ENCODE peak calls at places on chromosomes 5 and 9, in nine cellular contexts. S, A, F, D, Z, W, G, Y and O are unnamed samples.

GRCh38 chr5:111163000-111163399 is 61.2 kb upstream of the CAMK4 start:
- DNase-seq in Z (no peak), G (no peak), F (no peak), Y (no peak), A (no peak), W (no peak), S (no peak), D (peak), O (no peak)

GRCh38 chr9:7366121-7366520 is 433.5 kb downstream of the DMAC1 start:
- DNase-seq in G (no peak), W (no peak), D (peak), Y (no peak), F (peak), Z (no peak), S (no peak), A (no peak), O (no peak)

GRCh38 chr9:99680191-99680590 is 141.5 kb upstream of the NR4A3 start:
- DNase-seq in G (no peak), A (no peak), W (peak), S (no peak), D (peak), Y (no peak), Z (no peak), F (peak), O (no peak)

GRCh38 chr5:140148508-140148907 is 22.8 kb downstream of the IGIP start:
- DNase-seq in F (peak), W (no peak), Z (no peak), S (no peak), G (no peak), Y (no peak), D (no peak), A (no peak), O (no peak)

GRCh38 chr9:91101598-91102168 is 260.0 kb downstream of the AUH start:
- DNase-seq in W (no peak), G (no peak), S (no peak), Z (no peak), Y (no peak), A (no peak), F (no peak), D (no peak), O (no peak)

GRCh38 chr9:96169488-96169887 is 132.5 kb downstream of the HSD17B3 start:
- DNase-seq in F (peak), G (no peak), D (peak), A (no peak), W (no peak), Y (peak), S (peak), Z (no peak), O (peak)

GRCh38 chr5:172311605-172312004 is 28.0 kb upstream of the UBTD2 start:
- DNase-seq in W (no peak), A (no peak), F (no peak), Z (no peak), S (no peak), Y (no peak), G (no peak), D (no peak), O (no peak)

GRCh38 chr5:113199122-113199905 is 222.7 kb downstream of the DCP2 start:
- DNase-seq in A (no peak), G (no peak), W (peak), Z (no peak), Y (peak), S (no peak), F (peak), D (peak), O (no peak)

GRCh38 chr9:107592439-107592838 is 102.9 kb upstream of the KLF4 start:
- DNase-seq in D (no peak), S (no peak), Y (no peak), Z (no peak), A (no peak), G (no peak), W (no peak), F (no peak), O (no peak)

GRCh38 chr5:178234121-178234752 is 1.6 kb upstream of the PHYKPL start:
- DNase-seq in Y (no peak), F (no peak), Z (no peak), S (no peak), W (no peak), D (no peak), A (no peak), G (no peak), O (no peak)

GRCh38 chr9:123561055-123561454 is 205.1 kb downstream of the CRB2 start:
- DNase-seq in W (no peak), G (no peak), A (no peak), Y (no peak), Z (no peak), F (no peak), S (no peak), D (no peak), O (no peak)

GRCh38 chr5:133994297-133994989 is 10.3 kb downstream of the VDAC1 start:
- DNase-seq in Z (peak), S (no peak), Y (no peak), W (no peak), D (no peak), A (no peak), G (no peak), F (no peak), O (no peak)

GRCh38 chr5:113489299-113489698 is 1.0 kb upstream of the MCC start:
- DNase-seq in A (peak), D (peak), F (peak), Z (peak), Y (peak), W (peak), G (no peak), S (no peak), O (no peak)

GRCh38 chr5:179380211-179381035 is 35.2 kb upstream of the ADAMTS2 start:
- DNase-seq in Y (no peak), F (no peak), Z (no peak), D (no peak), S (no peak), A (no peak), G (no peak), W (no peak), O (no peak)

GRCh38 chr9:99623780-99624364 is 197.8 kb upstream of the NR4A3 start:
- DNase-seq in W (no peak), D (no peak), Y (no peak), Z (no peak), S (no peak), F (no peak), G (no peak), A (no peak), O (no peak)

GRCh38 chr5:133934822-133935793 is 33.3 kb downstream of the C5orf15 start:
- DNase-seq in D (no peak), S (no peak), A (no peak), Z (peak), W (no peak), F (no peak), G (no peak), Y (no peak), O (no peak)

GRCh38 chr5:143008809-143009521 is 238.8 kb downstream of the ARHGAP26 start:
- DNase-seq in S (no peak), W (peak), F (peak), Z (peak), G (peak), D (peak), Y (peak), A (peak), O (no peak)

GRCh38 chr5:173643964-173644363 is 27.5 kb upstream of the BOD1 start:
- DNase-seq in D (peak), Z (peak), F (no peak), S (no peak), W (no peak), A (no peak), G (peak), Y (no peak), O (peak)

GRCh38 chr5:6758201-6758600 is 45.0 kb downstream of the TENT4A start:
- DNase-seq in W (no peak), G (no peak), S (no peak), Y (no peak), Z (peak), F (no peak), D (no peak), A (no peak), O (no peak)

GRCh38 chr9:121883281-121884056 is 209.6 kb downstream of the TTLL11 start:
- DNase-seq in S (no peak), Y (peak), G (no peak), F (no peak), W (peak), D (peak), Z (no peak), A (no peak), O (no peak)

DNA sequence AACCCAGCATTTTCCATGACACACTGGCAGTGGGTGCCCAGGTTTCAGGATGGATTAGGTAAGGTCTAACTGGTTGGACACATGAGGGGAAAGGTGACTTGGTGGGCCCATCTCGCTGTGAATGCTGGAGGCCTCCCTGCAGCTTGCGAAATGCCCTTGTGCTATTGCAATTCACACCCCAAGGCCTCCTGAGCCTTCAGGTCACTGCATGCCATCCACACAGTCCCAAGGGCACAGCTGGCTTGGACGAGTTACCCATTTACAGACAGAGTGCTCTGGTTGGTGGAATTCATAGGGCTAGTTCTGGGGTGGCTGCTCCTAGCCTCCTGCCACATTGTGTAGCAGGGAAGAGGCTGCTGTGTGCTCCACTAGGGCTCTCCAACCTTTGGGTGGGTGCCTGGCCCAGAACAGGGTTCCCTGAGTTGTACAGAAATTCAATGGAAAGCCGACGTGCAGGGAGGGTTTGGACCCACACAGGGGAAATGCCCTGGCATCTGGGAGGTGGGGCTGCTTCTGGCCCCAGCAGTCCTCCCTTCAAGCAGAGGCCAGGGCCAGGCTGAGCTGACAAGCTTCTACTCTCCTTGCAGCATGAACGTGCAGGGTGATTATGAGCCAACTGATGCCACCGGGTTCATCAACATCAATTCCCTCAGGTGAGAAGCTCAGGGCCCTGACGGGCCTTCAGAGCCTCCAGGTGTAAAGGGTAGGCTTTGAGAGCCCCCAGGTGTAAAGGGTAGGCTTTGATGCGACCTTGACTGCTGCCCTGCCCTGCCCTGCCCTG is 54.3 kb downstream of the ASS1 start:
- DNase-seq in D (no peak), F (no peak), S (no peak), Z (no peak), Y (peak), G (no peak), A (no peak), W (no peak), O (no peak)
- TF ChIP-seq CTCF in D (no peak), F (no peak), S (no peak), Z (no peak), Y (no peak), G (no peak), A (no peak), W (no peak), O (no peak)

DNA sequence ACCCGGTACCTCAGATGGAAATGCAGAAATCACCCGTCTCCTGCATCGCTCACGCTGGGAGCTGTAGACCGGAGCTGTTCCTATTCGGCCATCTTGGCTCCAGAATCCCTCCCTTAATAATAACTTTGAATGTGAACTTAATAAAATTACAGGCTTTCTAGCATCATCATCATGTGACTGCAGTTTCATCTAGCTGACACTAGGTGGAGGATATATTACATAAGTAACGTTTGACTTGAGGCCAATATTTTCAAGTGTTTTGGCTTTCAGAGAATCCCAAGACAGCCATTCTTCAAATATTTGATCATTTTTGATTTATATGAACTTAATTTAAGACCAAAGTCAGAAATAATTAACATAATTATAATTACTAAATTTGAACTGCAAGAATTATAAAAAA is 474.9 kb upstream of the CDH10 start:
- DNase-seq in Y (no peak), S (no peak), W (peak), A (peak), G (peak), F (peak), Z (no peak), D (no peak), O (no peak)
- TF ChIP-seq CTCF in Y (peak), S (no peak), W (no peak), A (peak), G (no peak), F (peak), Z (peak), D (no peak), O (peak)

DNA sequence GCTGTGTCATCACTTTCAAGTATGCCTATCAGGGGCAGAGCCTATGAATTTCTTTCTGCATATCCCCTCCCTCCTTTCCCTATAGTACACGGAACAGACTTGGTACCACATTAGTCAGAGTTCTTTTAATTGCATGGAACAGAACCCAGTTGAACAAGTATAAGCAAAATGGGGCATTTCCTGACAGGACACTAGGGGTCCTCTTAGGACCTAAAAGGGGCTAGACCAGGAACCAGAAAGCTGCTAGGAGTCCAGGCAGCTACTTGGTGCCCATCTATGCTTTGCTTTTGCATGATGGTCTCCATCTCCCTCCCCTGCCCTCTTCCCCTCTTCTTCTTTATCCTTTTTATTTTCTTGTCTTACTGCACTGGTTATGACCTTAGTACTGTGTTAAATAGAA is 5.9 kb downstream of the BSPRY start:
- DNase-seq in A (no peak), G (no peak), F (peak), W (no peak), D (peak), Z (no peak), S (no peak), Y (no peak), O (no peak)
- TF ChIP-seq CTCF in A (no peak), G (no peak), F (peak), W (no peak), D (peak), Z (no peak), S (peak), Y (no peak), O (no peak)

DNA sequence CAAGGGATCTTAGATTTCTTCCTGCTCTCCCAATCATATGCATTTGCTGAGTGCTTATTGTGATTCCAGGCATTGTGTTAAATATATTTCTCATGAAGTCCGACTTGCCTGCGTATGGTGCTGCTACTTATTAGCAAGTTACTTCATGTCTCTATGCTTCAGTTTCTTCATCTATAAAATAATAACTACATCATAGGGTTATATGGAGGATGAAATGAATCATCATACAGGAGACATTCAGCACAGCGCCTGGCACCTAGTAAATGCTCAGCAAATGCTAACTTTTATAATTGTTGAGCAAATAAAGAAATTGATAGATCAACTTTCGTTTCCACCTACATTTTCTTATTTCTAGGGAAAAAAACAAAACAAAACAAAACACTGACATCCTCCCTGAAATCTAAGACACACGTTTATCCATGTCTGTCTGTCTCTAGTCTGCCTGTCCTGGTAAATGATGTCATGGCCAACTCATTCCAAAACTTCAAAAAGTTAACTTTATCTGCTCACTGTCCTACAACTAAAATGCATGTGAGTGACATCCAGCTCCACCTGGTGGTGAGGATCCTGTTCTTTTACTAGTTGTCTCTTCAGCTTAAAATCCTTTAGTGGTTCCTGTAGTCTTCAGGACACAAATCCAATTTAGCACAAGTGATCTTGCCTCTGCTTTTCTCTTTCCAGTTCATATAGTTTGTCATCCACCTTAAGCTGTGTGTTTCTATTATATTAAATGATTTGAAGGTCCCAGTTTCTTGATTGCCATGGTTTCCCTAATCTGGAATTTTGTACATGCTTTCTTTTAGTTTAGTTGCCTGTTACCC is 27.7 kb downstream of the PPP3R2 start:
- DNase-seq in F (peak), G (peak), W (peak), S (no peak), Y (peak), Z (no peak), A (peak), D (peak), O (no peak)
- TF ChIP-seq CTCF in F (peak), G (peak), W (peak), S (peak), Y (peak), Z (peak), A (peak), D (peak), O (peak)

GRCh38 chr9:89625721-89626687 is 21.2 kb downstream of the GADD45G start:
- DNase-seq in W (no peak), A (no peak), F (no peak), G (no peak), Y (no peak), S (no peak), Z (no peak), D (no peak), O (no peak)

GRCh38 chr9:89621676-89622075 is 16.9 kb downstream of the GADD45G start:
- DNase-seq in D (no peak), Z (no peak), A (no peak), S (peak), G (no peak), Y (no peak), W (no peak), F (no peak), O (no peak)

GRCh38 chr9:89626741-89627265 is 22.0 kb downstream of the GADD45G start:
- DNase-seq in G (no peak), Z (no peak), F (no peak), D (no peak), Y (no peak), W (no peak), S (no peak), A (no peak), O (no peak)

GRCh38 chr9:89622933-89623861 is 18.4 kb downstream of the GADD45G start:
- DNase-seq in A (no peak), S (peak), Z (no peak), D (no peak), W (no peak), G (no peak), F (no peak), Y (peak), O (no peak)

DNA sequence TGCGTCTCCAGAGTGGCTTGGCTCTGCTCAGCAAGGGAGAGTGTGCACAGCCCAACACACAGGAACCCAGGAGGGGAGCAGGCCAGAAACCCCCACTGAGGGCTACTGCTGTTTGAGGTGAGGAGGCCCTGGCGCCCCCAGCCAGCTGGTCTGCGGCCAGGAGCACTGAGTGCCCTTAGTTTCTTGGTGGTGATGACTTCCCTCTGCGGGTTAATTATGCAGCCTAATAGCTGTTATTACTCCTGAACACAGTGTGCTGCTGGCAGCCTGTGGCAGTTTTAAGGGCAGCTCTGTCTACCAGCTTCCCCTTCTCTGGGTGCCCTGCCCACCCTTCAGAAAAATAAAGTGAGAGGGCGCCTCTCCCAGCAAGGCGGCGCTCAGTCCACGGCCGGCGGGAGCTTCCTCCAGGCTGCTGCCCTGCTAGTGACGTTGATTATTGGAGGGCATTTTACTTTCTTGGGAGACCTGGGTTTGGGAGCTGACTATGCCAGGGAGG is 19.2 kb downstream of the GADD45G start:
- DNase-seq in D (no peak), S (peak), Z (no peak), F (no peak), Y (no peak), W (no peak), A (no peak), G (no peak), O (no peak)
- TF ChIP-seq CTCF in D (no peak), S (peak), Z (no peak), F (no peak), Y (no peak), W (no peak), A (no peak), G (no peak), O (no peak)